ENCODE peak calls at places on chromosomes 5 and 9, in ten cellular contexts. B is PC-9, X is fibroblast of lung, C is K562, R is mammary epithelial cell, P is HCT116, T is A673, I is PC-3, Q is DND-41, S is GM23248. Z is an unnamed sample.

GRCh38 chr5:171747061-171747859 is 38.4 kb upstream of the SMIM23 start:
- DNase-seq in B (no peak), X (no peak), C (no peak), R (peak; percentile 50), P (no peak), T (no peak), I (no peak), Q (no peak), S (no peak), Z (no peak)

GRCh38 chr5:96718635-96719077 is 56.5 kb downstream of the CAST start:
- DNase-seq in B (peak; percentile 51), X (no peak), C (no peak), R (peak; percentile 100), P (no peak), T (no peak), I (peak; percentile 35), Q (no peak), S (no peak), Z (no peak)

GRCh38 chr5:164580155-164580554 is 1074.7 kb downstream of the MAT2B start:
- DNase-seq in B (no peak), X (no peak), C (no peak), R (no peak), P (no peak), T (no peak), I (no peak), Q (no peak), S (no peak), Z (no peak)

GRCh38 chr9:121302341-121302740 is 34.4 kb downstream of the GSN start:
- DNase-seq in B (no peak), X (no peak), C (no peak), R (no peak), P (no peak), T (no peak), I (no peak), Q (no peak), S (no peak), Z (no peak)

GRCh38 chr9:6785682-6786081 is 27.9 kb downstream of the KDM4C start:
- DNase-seq in B (no peak), X (no peak), C (no peak), R (no peak), P (no peak), T (no peak), I (no peak), Q (no peak), S (no peak), Z (no peak)

GRCh38 chr5:137752873-137753226 is 1.3 kb downstream of the HNRNPA0 start:
- DNase-seq in B (peak; percentile 21), X (peak; percentile 18), C (peak; percentile 42), R (peak; percentile 11), P (no peak), T (peak; percentile 47), I (peak; percentile 2), Q (peak; percentile 54), S (no peak), Z (no peak)

GRCh38 chr5:50340757-50341156 is 100.3 kb downstream of the EMB start:
- DNase-seq in B (no peak), X (no peak), C (no peak), R (no peak), P (no peak), T (no peak), I (no peak), Q (no peak), S (no peak), Z (no peak)

GRCh38 chr5:112757468-112758208 is 20.0 kb downstream of the APC start:
- DNase-seq in B (peak; percentile 1), X (peak; percentile 80), C (no peak), R (peak; percentile 34), P (peak; percentile 48), T (peak; percentile 77), I (peak; percentile 79), Q (no peak), S (peak; percentile 73), Z (peak; percentile 30)

GRCh38 chr5:52657231-52657645 is 130.5 kb upstream of the ITGA1 start:
- DNase-seq in B (no peak), X (peak; percentile 73), C (peak; percentile 10), R (peak; percentile 23), P (peak; percentile 42), T (peak; percentile 77), I (peak; percentile 63), Q (no peak), S (peak; percentile 71), Z (peak; percentile 73)

GRCh38 chr5:171848487-171848886 is 62.9 kb downstream of the SMIM23 start:
- DNase-seq in B (no peak), X (no peak), C (no peak), R (no peak), P (no peak), T (no peak), I (no peak), Q (no peak), S (no peak), Z (no peak)

GRCh38 chr9:22142681-22143080 is 133.6 kb upstream of the CDKN2B start:
- DNase-seq in B (no peak), X (peak; percentile 65), C (no peak), R (peak; percentile 53), P (no peak), T (no peak), I (peak; percentile 29), Q (no peak), S (peak; percentile 54), Z (no peak)

GRCh38 chr9:6079386-6079785 is 64.0 kb upstream of the RANBP6 start:
- DNase-seq in B (no peak), X (no peak), C (no peak), R (no peak), P (no peak), T (no peak), I (no peak), Q (no peak), S (no peak), Z (no peak)

GRCh38 chr9:114327749-114328148 is 1.9 kb upstream of the ORM2 start:
- DNase-seq in B (no peak), X (no peak), C (no peak), R (no peak), P (no peak), T (no peak), I (no peak), Q (no peak), S (no peak), Z (no peak)

GRCh38 chr5:135179308-135179980 is 145.4 kb upstream of the PITX1 start:
- DNase-seq in B (no peak), X (no peak), C (no peak), R (no peak), P (no peak), T (no peak), I (no peak), Q (no peak), S (no peak), Z (no peak)

GRCh38 chr5:179134511-179134910 is 74.3 kb downstream of the ZNF354C start:
- DNase-seq in B (no peak), X (no peak), C (no peak), R (no peak), P (no peak), T (no peak), I (no peak), Q (no peak), S (no peak), Z (no peak)
- H3K9me3 ChIP-seq in B (no peaks in the 10 kb centered on the region), X (no peaks in the 10 kb centered on the region), C (no peaks in the 10 kb centered on the region), R (peaks cover 52% of the 10 kb centered on the region), P (no peaks in the 10 kb centered on the region), T (no peaks in the 10 kb centered on the region), I (no peaks in the 10 kb centered on the region), Q (no peaks in the 10 kb centered on the region), S (no peaks in the 10 kb centered on the region), Z (no peaks in the 10 kb centered on the region)

DNA sequence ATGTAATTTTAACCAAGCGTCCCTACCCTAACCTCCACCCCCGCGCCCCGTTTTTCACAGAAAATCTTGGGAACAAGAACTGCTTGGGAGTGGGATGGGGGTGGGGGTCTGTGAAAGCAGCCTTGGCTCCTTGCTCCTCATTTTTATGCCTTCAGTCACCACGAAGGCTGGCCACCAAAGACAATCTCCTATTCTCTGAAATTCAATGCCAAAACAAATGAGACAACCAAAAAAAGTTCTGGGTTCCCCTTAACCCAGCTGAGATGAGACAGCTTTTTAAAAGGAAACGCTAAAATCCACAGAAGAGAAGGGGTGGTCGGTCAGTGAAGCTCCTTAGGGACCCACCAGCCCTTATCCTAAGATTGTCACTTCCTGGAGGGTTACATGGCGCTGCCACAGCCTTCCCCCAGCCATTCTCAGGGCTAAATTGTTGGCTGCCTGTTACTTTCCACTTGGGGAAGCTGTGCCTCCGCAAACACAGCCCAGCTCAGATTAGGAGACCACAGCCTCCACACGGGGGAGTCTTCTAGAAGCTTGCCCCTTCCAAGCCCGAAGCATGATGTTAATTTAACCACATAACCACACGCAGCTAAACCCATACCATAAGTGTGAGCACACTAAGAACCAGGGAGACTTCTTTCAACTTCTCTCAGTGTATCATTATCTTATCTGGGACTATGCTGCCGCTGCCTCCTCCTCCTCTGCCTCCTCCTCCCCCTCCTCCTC is 136.3 kb downstream of the FOXD1 start:
- DNase-seq in B (no peak), X (peak; percentile 90), C (no peak), R (no peak), P (no peak), T (no peak), I (no peak), Q (peak; percentile 56), S (peak; percentile 96), Z (no peak)
- TF ChIP-seq EZH2 in B (no peak), X (peak; percentile 44), C (no peak), R (no peak), P (no peak), T (no peak), I (no peak), Q (no peak), S (no peak), Z (no peak)

DNA sequence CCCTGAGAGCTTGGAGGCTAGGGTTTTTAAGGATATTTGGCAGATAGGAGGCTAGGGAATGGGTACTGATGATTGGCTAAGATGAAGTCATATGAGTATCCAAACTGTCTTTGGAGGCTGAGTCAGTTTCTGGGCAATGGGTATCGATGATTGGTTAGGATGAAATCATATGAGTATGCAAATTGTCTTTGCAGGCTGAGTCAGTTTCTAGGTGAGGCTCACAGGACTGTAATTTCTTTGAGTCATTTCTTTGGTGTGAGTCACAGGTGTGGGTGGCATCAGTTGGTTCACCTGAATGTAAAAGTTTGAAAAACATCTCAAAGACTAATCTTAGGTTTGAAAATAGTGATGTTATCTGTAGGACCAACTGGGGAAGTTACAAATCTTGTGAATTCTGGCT is 1068.0 kb downstream of the NR2F1-AS1 start:
- DNase-seq in B (no peak), X (no peak), C (no peak), R (peak; percentile 89), P (peak; percentile 13), T (no peak), I (peak; percentile 45), Q (no peak), S (peak; percentile 37), Z (no peak)
- H3K9me3 ChIP-seq in B (peaks cover 34% of the 10 kb centered on the region), X (no peaks in the 10 kb centered on the region), C (no peaks in the 10 kb centered on the region), R (peaks cover 29% of the 10 kb centered on the region), P (no peaks in the 10 kb centered on the region), T (peaks cover 7% of the 10 kb centered on the region), I (peaks cover 11% of the 10 kb centered on the region), Q (peaks cover 11% of the 10 kb centered on the region), S (no peaks in the 10 kb centered on the region), Z (peaks cover 8% of the 10 kb centered on the region)

DNA sequence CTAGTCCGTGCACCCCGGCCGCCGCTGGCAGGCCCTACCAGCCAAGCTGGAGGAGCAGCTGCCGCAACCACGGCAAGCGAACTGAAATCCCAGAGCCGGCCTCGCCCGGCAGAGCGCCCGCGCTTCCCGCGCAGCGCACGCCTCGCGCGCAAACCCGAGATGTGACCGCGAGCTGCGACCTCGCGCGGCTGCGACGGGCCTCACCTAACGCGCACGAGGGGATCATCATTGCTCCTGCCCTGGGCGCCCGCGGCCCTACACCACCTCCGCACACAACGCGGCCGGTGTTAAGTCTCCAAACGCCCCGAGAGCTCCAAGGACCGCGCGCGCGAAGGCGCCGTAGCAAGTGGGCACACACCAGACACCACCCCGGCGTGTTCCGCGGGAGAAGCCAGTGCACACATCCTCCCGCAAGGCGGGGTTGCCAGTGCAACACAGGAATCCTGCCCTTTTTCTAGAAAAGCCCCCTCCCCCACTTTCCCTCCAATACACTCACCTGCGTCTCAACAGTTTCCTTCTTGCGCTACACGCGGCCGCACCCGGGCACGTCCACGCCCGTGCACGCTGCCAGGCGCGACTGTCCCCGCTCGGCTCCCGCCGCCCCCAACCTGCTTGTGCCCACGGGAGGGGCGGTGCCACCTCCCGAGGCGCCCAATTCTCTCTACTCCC is 5.2 kb downstream of the ELAVL2 start:
- DNase-seq in B (no peak), X (no peak), C (no peak), R (no peak), P (no peak), T (no peak), I (peak; percentile 48), Q (no peak), S (no peak), Z (no peak)
- TF ChIP-seq EZH2 in B (no peak), X (no peak), C (no peak), R (no peak), P (no peak), T (no peak), I (no peak), Q (no peak), S (peak; percentile 27), Z (no peak)

Z was measured in SK-N-MC.